ENCODE peak calls at places on chromosome 10, in nine cellular contexts. N, O, E, M, W, Q, I, B and A are unnamed samples.

GRCh38 chr10:104435822-104436221 is 82.2 kb downstream of the CFAP58 start:
- DNase-seq in B (no peak), W (no peak), E (no peak), M (no peak), I (no peak), Q (peak), O (no peak), N (no peak), A (no peak)

GRCh38 chr10:77428776-77429395 is 208.7 kb downstream of the KCNMA1 start:
- DNase-seq in W (no peak), I (no peak), Q (peak), B (no peak), M (peak), O (no peak), N (no peak), E (no peak), A (no peak)

GRCh38 chr10:51607436-51607835 is 92.0 kb downstream of the CSTF2T start:
- DNase-seq in B (no peak), E (no peak), I (no peak), N (no peak), W (no peak), M (no peak), O (no peak), Q (no peak), A (no peak)

GRCh38 chr10:124792998-124793352 is 1.3 kb upstream of the EEF1AKMT2 start:
- DNase-seq in N (no peak), O (no peak), I (no peak), M (no peak), Q (no peak), E (no peak), W (no peak), B (no peak), A (no peak)

GRCh38 chr10:92839191-92840085 is 8.9 kb upstream of the EXOC6 start:
- DNase-seq in I (peak), N (no peak), E (peak), M (no peak), B (no peak), Q (peak), W (no peak), O (no peak), A (no peak)

GRCh38 chr10:35336084-35336831 is at the start of gene CCNY:
- DNase-seq in N (peak), I (peak), B (peak), E (peak), O (peak), Q (peak), W (no peak), M (peak), A (peak)

GRCh38 chr10:75015440-75015839 is 96.0 kb upstream of the SAMD8 start:
- DNase-seq in M (no peak), I (no peak), Q (no peak), O (no peak), N (no peak), B (no peak), E (no peak), W (no peak), A (no peak)

GRCh38 chr10:15344876-15345285 is 26.2 kb downstream of the FAM171A1 start:
- DNase-seq in B (no peak), W (no peak), I (no peak), E (no peak), Q (no peak), N (no peak), M (no peak), O (no peak), A (no peak)

GRCh38 chr10:53209941-53210611 is 437.5 kb upstream of the MBL2 start:
- DNase-seq in E (no peak), W (no peak), B (no peak), N (no peak), M (peak), O (no peak), Q (no peak), I (no peak), A (no peak)

GRCh38 chr10:131453772-131454634 is 142.5 kb upstream of the TCERG1L start:
- DNase-seq in I (peak), Q (no peak), W (no peak), M (peak), N (no peak), E (peak), B (peak), O (peak), A (peak)

GRCh38 chr10:49300140-49300974 is 1.4 kb downstream of the C10orf71 start:
- DNase-seq in I (no peak), N (no peak), W (no peak), E (no peak), B (no peak), M (no peak), O (no peak), Q (no peak), A (no peak)

GRCh38 chr10:125006188-125006680 is 64.3 kb downstream of the ZRANB1 start:
- DNase-seq in E (peak), I (no peak), M (no peak), B (no peak), O (no peak), N (no peak), W (no peak), Q (no peak), A (no peak)

GRCh38 chr10:132628966-132629900 is 91.6 kb downstream of the INPP5A start:
- DNase-seq in B (no peak), W (no peak), Q (no peak), N (no peak), O (no peak), I (no peak), M (no peak), E (peak), A (no peak)

GRCh38 chr10:94397549-94398370 is 4.6 kb upstream of the TBC1D12 start:
- DNase-seq in E (no peak), Q (peak), W (no peak), I (no peak), B (no peak), O (no peak), M (peak), N (no peak), A (no peak)

GRCh38 chr10:6624392-6624791 is 44.3 kb upstream of the PRKCQ start:
- DNase-seq in E (no peak), B (no peak), I (no peak), M (no peak), N (no peak), O (no peak), W (no peak), Q (no peak), A (no peak)

GRCh38 chr10:116756277-116756676 is 13.9 kb upstream of the HSPA12A start:
- DNase-seq in B (no peak), M (no peak), Q (no peak), I (no peak), E (no peak), O (no peak), N (no peak), W (peak), A (no peak)

GRCh38 chr10:116421815-116422214 is 5.8 kb upstream of the PNLIPRP3 start:
- DNase-seq in I (no peak), M (no peak), W (no peak), O (no peak), E (no peak), B (no peak), N (no peak), Q (no peak), A (no peak)

GRCh38 chr10:88256013-88256680 is 327.0 kb downstream of the RNLS start:
- DNase-seq in E (no peak), I (no peak), O (no peak), N (no peak), B (no peak), M (no peak), Q (no peak), W (no peak), A (no peak)

GRCh38 chr10:98028168-98028770 is 2.2 kb downstream of the CRTAC1 start:
- DNase-seq in N (peak), I (peak), Q (peak), E (peak), O (peak), W (no peak), M (peak), B (peak), A (no peak)

GRCh38 chr10:239109-239508 is 103.9 kb downstream of the ZMYND11 start:
- DNase-seq in I (no peak), O (no peak), Q (no peak), B (no peak), M (peak), W (no peak), N (no peak), E (no peak), A (no peak)

GRCh38 chr10:130878131-130878530 is 433.4 kb downstream of the TCERG1L start:
- DNase-seq in Q (no peak), B (no peak), E (peak), W (no peak), I (no peak), N (no peak), O (no peak), M (no peak), A (no peak)

GRCh38 chr10:128463991-128464755 is 337.9 kb upstream of the MKI67 start:
- DNase-seq in W (peak), N (no peak), Q (no peak), O (no peak), E (peak), B (no peak), I (peak), M (peak), A (peak)

GRCh38 chr10:113746188-113746950 is 5.1 kb upstream of the PLEKHS1 start:
- DNase-seq in I (no peak), E (no peak), M (peak), B (no peak), N (no peak), O (no peak), W (no peak), Q (peak), A (no peak)

GRCh38 chr10:63614371-63614891 is 93.2 kb downstream of the REEP3 start:
- DNase-seq in I (no peak), M (no peak), W (no peak), E (no peak), N (no peak), B (no peak), Q (no peak), O (peak), A (no peak)

GRCh38 chr10:87842776-87843497 is 20.4 kb downstream of the KLLN start:
- DNase-seq in O (no peak), I (no peak), E (no peak), B (no peak), Q (peak), W (no peak), N (no peak), M (peak), A (no peak)

GRCh38 chr10:123204127-123204461 is 49.9 kb downstream of the BUB3 start:
- DNase-seq in Q (no peak), I (no peak), O (no peak), M (no peak), N (no peak), B (no peak), W (no peak), E (no peak), A (no peak)

GRCh38 chr10:86163522-86164215 is 202.9 kb downstream of the GRID1 start:
- DNase-seq in O (no peak), W (no peak), B (no peak), E (peak), I (no peak), M (peak), N (no peak), Q (no peak), A (no peak)

GRCh38 chr10:69684020-69684980 is 54.3 kb downstream of the FAM241B start:
- DNase-seq in E (no peak), M (no peak), Q (no peak), B (no peak), I (no peak), N (no peak), O (no peak), W (no peak), A (peak)

GRCh38 chr10:12513775-12514663 is 164.7 kb downstream of the CAMK1D start:
- DNase-seq in O (peak), W (no peak), I (no peak), M (no peak), E (no peak), Q (no peak), B (no peak), N (no peak), A (no peak)

GRCh38 chr10:7397049-7397448 is 13.8 kb downstream of the SFMBT2 start:
- DNase-seq in B (no peak), Q (no peak), E (no peak), O (no peak), M (peak), I (no peak), N (no peak), W (no peak), A (no peak)

GRCh38 chr10:114482480-114482879 is 78.2 kb upstream of the AFAP1L2 start:
- DNase-seq in E (no peak), M (no peak), W (no peak), Q (no peak), O (no peak), I (no peak), N (no peak), B (no peak), A (no peak)

GRCh38 chr10:50470798-50471582 is 152.8 kb downstream of the SGMS1 start:
- DNase-seq in W (no peak), I (no peak), O (no peak), Q (peak), N (no peak), M (peak), E (no peak), B (no peak), A (no peak)

GRCh38 chr10:5219262-5219661 is 22.6 kb downstream of the AKR1C4 start:
- DNase-seq in E (no peak), M (no peak), O (no peak), I (no peak), B (no peak), N (no peak), W (no peak), Q (no peak), A (no peak)